ENCODE peak calls at places on chromosomes 13 and 19, in nine cellular contexts. One of them, this sample, is unnamed.

GRCh38 chr19:48393559-48394330 is at the start of gene GRIN2D:
- DNase-seq in uterus: no peak
- DNase-seq in effector memory CD4-positive, alpha-beta T cell: no peak
- DNase-seq in upper lobe of right lung: no peak
- DNase-seq in IMR-90: peak; percentile 33
- DNase-seq in CD8-positive, alpha-beta T cell: no peak
- DNase-seq in heart right ventricle: no peak
- DNase-seq in A673: peak; percentile 72
- DNase-seq in hepatocyte: peak; percentile 64
- DNase-seq in this sample: no peak

GRCh38 chr13:20715340-20715732 is 11.8 kb downstream of the IL17D start:
- DNase-seq in uterus: no peak
- DNase-seq in effector memory CD4-positive, alpha-beta T cell: no peak
- DNase-seq in upper lobe of right lung: no peak
- DNase-seq in IMR-90: no peak
- DNase-seq in CD8-positive, alpha-beta T cell: no peak
- DNase-seq in heart right ventricle: no peak
- DNase-seq in A673: no peak
- DNase-seq in hepatocyte: no peak
- DNase-seq in this sample: no peak

GRCh38 chr19:46761418-46761831 is 15.2 kb upstream of the STRN4 start:
- DNase-seq in uterus: no peak
- DNase-seq in effector memory CD4-positive, alpha-beta T cell: no peak
- DNase-seq in upper lobe of right lung: no peak
- DNase-seq in IMR-90: peak; percentile 79
- DNase-seq in CD8-positive, alpha-beta T cell: no peak
- DNase-seq in heart right ventricle: no peak
- DNase-seq in A673: no peak
- DNase-seq in hepatocyte: no peak
- DNase-seq in this sample: no peak

GRCh38 chr19:3146677-3147100 is 10.9 kb downstream of the GNA15 start:
- DNase-seq in uterus: no peak
- DNase-seq in effector memory CD4-positive, alpha-beta T cell: peak; percentile 52
- DNase-seq in upper lobe of right lung: peak; percentile 78
- DNase-seq in IMR-90: no peak
- DNase-seq in CD8-positive, alpha-beta T cell: peak; percentile 63
- DNase-seq in heart right ventricle: peak; percentile 55
- DNase-seq in A673: no peak
- DNase-seq in hepatocyte: no peak
- DNase-seq in this sample: no peak

GRCh38 chr19:54952591-54953344 is 5.4 kb upstream of the NLRP7 start:
- DNase-seq in uterus: no peak
- DNase-seq in effector memory CD4-positive, alpha-beta T cell: no peak
- DNase-seq in upper lobe of right lung: peak; percentile 77
- DNase-seq in IMR-90: no peak
- DNase-seq in CD8-positive, alpha-beta T cell: no peak
- DNase-seq in heart right ventricle: no peak
- DNase-seq in A673: no peak
- DNase-seq in hepatocyte: no peak
- DNase-seq in this sample: no peak

GRCh38 chr19:11964858-11965645 is at the start of gene ZNF763:
- DNase-seq in uterus: peak; percentile 93
- DNase-seq in effector memory CD4-positive, alpha-beta T cell: peak; percentile 78
- DNase-seq in upper lobe of right lung: peak; percentile 97
- DNase-seq in IMR-90: peak; percentile 75
- DNase-seq in CD8-positive, alpha-beta T cell: peak; percentile 85
- DNase-seq in heart right ventricle: peak; percentile 92
- DNase-seq in A673: peak; percentile 86
- DNase-seq in hepatocyte: peak; percentile 96
- DNase-seq in this sample: peak; percentile 82

GRCh38 chr13:100131863-100132574 is 43.1 kb downstream of the PCCA start:
- DNase-seq in uterus: no peak
- DNase-seq in effector memory CD4-positive, alpha-beta T cell: no peak
- DNase-seq in upper lobe of right lung: no peak
- DNase-seq in IMR-90: peak; percentile 96
- DNase-seq in CD8-positive, alpha-beta T cell: no peak
- DNase-seq in heart right ventricle: no peak
- DNase-seq in A673: peak; percentile 96
- DNase-seq in hepatocyte: peak; percentile 8
- DNase-seq in this sample: no peak

GRCh38 chr13:27969073-27969865 is at the start of gene CDX2:
- DNase-seq in uterus: no peak
- DNase-seq in effector memory CD4-positive, alpha-beta T cell: no peak
- DNase-seq in upper lobe of right lung: no peak
- DNase-seq in IMR-90: no peak
- DNase-seq in CD8-positive, alpha-beta T cell: no peak
- DNase-seq in heart right ventricle: no peak
- DNase-seq in A673: no peak
- DNase-seq in hepatocyte: peak; percentile 86
- DNase-seq in this sample: no peak

GRCh38 chr13:93450226-93450625 is 223.6 kb downstream of the GPC6 start:
- DNase-seq in uterus: no peak
- DNase-seq in effector memory CD4-positive, alpha-beta T cell: no peak
- DNase-seq in upper lobe of right lung: no peak
- DNase-seq in IMR-90: peak; percentile 73
- DNase-seq in CD8-positive, alpha-beta T cell: no peak
- DNase-seq in heart right ventricle: no peak
- DNase-seq in A673: peak; percentile 69
- DNase-seq in hepatocyte: no peak
- DNase-seq in this sample: no peak

GRCh38 chr13:37192986-37193385 is 87.5 kb upstream of the CSNK1A1L start:
- DNase-seq in uterus: no peak
- DNase-seq in effector memory CD4-positive, alpha-beta T cell: no peak
- DNase-seq in upper lobe of right lung: no peak
- DNase-seq in IMR-90: peak; percentile 9
- DNase-seq in CD8-positive, alpha-beta T cell: no peak
- DNase-seq in heart right ventricle: no peak
- DNase-seq in A673: peak; percentile 63
- DNase-seq in hepatocyte: no peak
- DNase-seq in this sample: no peak

GRCh38 chr19:56707821-56708220 is 36.3 kb upstream of the ZNF835 start:
- DNase-seq in uterus: no peak
- DNase-seq in effector memory CD4-positive, alpha-beta T cell: no peak
- DNase-seq in upper lobe of right lung: no peak
- DNase-seq in IMR-90: no peak
- DNase-seq in CD8-positive, alpha-beta T cell: no peak
- DNase-seq in heart right ventricle: no peak
- DNase-seq in A673: no peak
- DNase-seq in hepatocyte: no peak
- DNase-seq in this sample: no peak

GRCh38 chr13:108597943-108598342 is 31.5 kb upstream of the MYO16 start:
- DNase-seq in uterus: no peak
- DNase-seq in effector memory CD4-positive, alpha-beta T cell: no peak
- DNase-seq in upper lobe of right lung: no peak
- DNase-seq in IMR-90: no peak
- DNase-seq in CD8-positive, alpha-beta T cell: no peak
- DNase-seq in heart right ventricle: no peak
- DNase-seq in A673: no peak
- DNase-seq in hepatocyte: no peak
- DNase-seq in this sample: no peak

GRCh38 chr13:113113846-113114271 is 8.3 kb downstream of the F7 start:
- DNase-seq in uterus: peak; percentile 7
- DNase-seq in effector memory CD4-positive, alpha-beta T cell: no peak
- DNase-seq in upper lobe of right lung: peak; percentile 46
- DNase-seq in IMR-90: no peak
- DNase-seq in CD8-positive, alpha-beta T cell: no peak
- DNase-seq in heart right ventricle: no peak
- DNase-seq in A673: no peak
- DNase-seq in hepatocyte: no peak
- DNase-seq in this sample: no peak

GRCh38 chr19:41945135-41945766 is 13.9 kb downstream of the RABAC1 start:
- DNase-seq in uterus: no peak
- DNase-seq in effector memory CD4-positive, alpha-beta T cell: peak; percentile 90
- DNase-seq in upper lobe of right lung: no peak
- DNase-seq in IMR-90: no peak
- DNase-seq in CD8-positive, alpha-beta T cell: peak; percentile 80
- DNase-seq in heart right ventricle: no peak
- DNase-seq in A673: no peak
- DNase-seq in hepatocyte: no peak
- DNase-seq in this sample: no peak

GRCh38 chr13:72774019-72774418 is 7.7 kb downstream of the DIS3 start:
- DNase-seq in uterus: no peak
- DNase-seq in effector memory CD4-positive, alpha-beta T cell: no peak
- DNase-seq in upper lobe of right lung: no peak
- DNase-seq in IMR-90: no peak
- DNase-seq in CD8-positive, alpha-beta T cell: no peak
- DNase-seq in heart right ventricle: no peak
- DNase-seq in A673: no peak
- DNase-seq in hepatocyte: no peak
- DNase-seq in this sample: no peak

DNA sequence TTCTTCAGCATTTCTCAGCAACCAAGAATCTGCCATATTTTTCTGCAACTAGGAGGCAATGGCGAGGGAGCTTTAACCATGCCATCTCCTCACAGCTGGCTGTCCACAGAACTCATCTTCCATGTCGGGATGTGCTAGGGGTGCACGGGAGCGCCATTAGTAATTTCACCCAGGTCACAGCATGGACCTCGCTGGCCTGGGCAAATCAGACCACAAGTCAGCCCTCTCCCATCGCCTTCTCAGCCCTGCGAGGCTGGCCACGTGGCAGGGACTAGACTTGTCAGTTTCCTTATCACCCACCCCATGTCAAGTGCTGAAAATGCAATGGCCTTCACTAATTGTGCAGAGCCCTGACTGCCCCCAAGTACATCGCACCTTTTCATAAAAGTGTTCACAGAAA is 15.7 kb downstream of the COL4A1 start:
- DNase-seq in uterus: no peak
- DNase-seq in effector memory CD4-positive, alpha-beta T cell: no peak
- DNase-seq in upper lobe of right lung: no peak
- DNase-seq in IMR-90: no peak
- DNase-seq in CD8-positive, alpha-beta T cell: no peak
- DNase-seq in heart right ventricle: no peak
- DNase-seq in A673: no peak
- DNase-seq in hepatocyte: no peak
- DNase-seq in this sample: no peak
- H3K4me1 ChIP-seq in uterus: peaks cover under 1% of the 10 kb centered on the region
- H3K4me1 ChIP-seq in effector memory CD4-positive, alpha-beta T cell: no peaks in the 10 kb centered on the region
- H3K4me1 ChIP-seq in upper lobe of right lung: peaks cover 18% of the 10 kb centered on the region
- H3K4me1 ChIP-seq in IMR-90: peaks cover 7% of the 10 kb centered on the region
- H3K4me1 ChIP-seq in CD8-positive, alpha-beta T cell: no peaks in the 10 kb centered on the region
- H3K4me1 ChIP-seq in heart right ventricle: peaks cover 26% of the 10 kb centered on the region
- H3K4me1 ChIP-seq in A673: no peaks in the 10 kb centered on the region
- H3K4me1 ChIP-seq in hepatocyte: no peaks in the 10 kb centered on the region
- H3K4me1 ChIP-seq in this sample: peaks cover 19% of the 10 kb centered on the region

GRCh38 chr19:45423033-45423588 is 606 bp downstream of the ERCC1 start:
- DNase-seq in uterus: peak; percentile 96
- DNase-seq in effector memory CD4-positive, alpha-beta T cell: no peak
- DNase-seq in upper lobe of right lung: no peak
- DNase-seq in IMR-90: no peak
- DNase-seq in CD8-positive, alpha-beta T cell: peak; percentile 69
- DNase-seq in heart right ventricle: no peak
- DNase-seq in A673: no peak
- DNase-seq in hepatocyte: no peak
- DNase-seq in this sample: no peak

GRCh38 chr19:45424191-45425058 is 708 bp upstream of the ERCC1 start:
- DNase-seq in uterus: peak; percentile 75
- DNase-seq in effector memory CD4-positive, alpha-beta T cell: no peak
- DNase-seq in upper lobe of right lung: peak; percentile 82
- DNase-seq in IMR-90: peak; percentile 98
- DNase-seq in CD8-positive, alpha-beta T cell: no peak
- DNase-seq in heart right ventricle: peak; percentile 67
- DNase-seq in A673: peak; percentile 94
- DNase-seq in hepatocyte: peak; percentile 87
- DNase-seq in this sample: peak; percentile 72

GRCh38 chr19:45423589-45424190 is at the start of gene ERCC1:
- DNase-seq in uterus: no peak
- DNase-seq in effector memory CD4-positive, alpha-beta T cell: peak; percentile 74
- DNase-seq in upper lobe of right lung: peak; percentile 99
- DNase-seq in IMR-90: peak; percentile 94
- DNase-seq in CD8-positive, alpha-beta T cell: peak; percentile 38
- DNase-seq in heart right ventricle: peak; percentile 94
- DNase-seq in A673: peak; percentile 97
- DNase-seq in hepatocyte: peak; percentile 98
- DNase-seq in this sample: peak; percentile 89

GRCh38 chr19:45428385-45429231 is 4.9 kb upstream of the ERCC1 start:
- DNase-seq in uterus: peak; percentile 52
- DNase-seq in effector memory CD4-positive, alpha-beta T cell: no peak
- DNase-seq in upper lobe of right lung: no peak
- DNase-seq in IMR-90: peak; percentile 59
- DNase-seq in CD8-positive, alpha-beta T cell: no peak
- DNase-seq in heart right ventricle: peak; percentile 79
- DNase-seq in A673: peak; percentile 63
- DNase-seq in hepatocyte: peak; percentile 81
- DNase-seq in this sample: no peak
- H3K27ac ChIP-seq in uterus: peak overlapping the region; percentile 95
- H3K27ac ChIP-seq in effector memory CD4-positive, alpha-beta T cell: no peak overlapping the region
- H3K27ac ChIP-seq in upper lobe of right lung: peak overlapping the region; percentile 42
- H3K27ac ChIP-seq in IMR-90: peak overlapping the region; percentile 91
- H3K27ac ChIP-seq in CD8-positive, alpha-beta T cell: no peak overlapping the region
- H3K27ac ChIP-seq in heart right ventricle: peak overlapping the region; percentile 84
- H3K27ac ChIP-seq in A673: peak overlapping the region; percentile 85
- H3K27ac ChIP-seq in hepatocyte: peak overlapping the region; percentile 81
- H3K27ac ChIP-seq in this sample: peak overlapping the region; percentile 100

GRCh38 chr19:36330226-36330625 is 48.8 kb downstream of the ZFP14 start:
- DNase-seq in uterus: no peak
- DNase-seq in effector memory CD4-positive, alpha-beta T cell: no peak
- DNase-seq in upper lobe of right lung: no peak
- DNase-seq in IMR-90: no peak
- DNase-seq in CD8-positive, alpha-beta T cell: no peak
- DNase-seq in heart right ventricle: no peak
- DNase-seq in A673: no peak
- DNase-seq in hepatocyte: no peak
- DNase-seq in this sample: no peak
- H3K4me1 ChIP-seq in uterus: no peaks in the 10 kb centered on the region
- H3K4me1 ChIP-seq in effector memory CD4-positive, alpha-beta T cell: peaks cover 3% of the 10 kb centered on the region
- H3K4me1 ChIP-seq in upper lobe of right lung: no peaks in the 10 kb centered on the region
- H3K4me1 ChIP-seq in IMR-90: no peaks in the 10 kb centered on the region
- H3K4me1 ChIP-seq in CD8-positive, alpha-beta T cell: no peaks in the 10 kb centered on the region
- H3K4me1 ChIP-seq in heart right ventricle: no peaks in the 10 kb centered on the region
- H3K4me1 ChIP-seq in A673: no peaks in the 10 kb centered on the region
- H3K4me1 ChIP-seq in hepatocyte: peaks cover 4% of the 10 kb centered on the region
- H3K4me1 ChIP-seq in this sample: peaks cover 3% of the 10 kb centered on the region

GRCh38 chr19:38661166-38661565 is 13.7 kb downstream of the ACTN4 start:
- DNase-seq in uterus: no peak
- DNase-seq in effector memory CD4-positive, alpha-beta T cell: no peak
- DNase-seq in upper lobe of right lung: no peak
- DNase-seq in IMR-90: no peak
- DNase-seq in CD8-positive, alpha-beta T cell: no peak
- DNase-seq in heart right ventricle: no peak
- DNase-seq in A673: no peak
- DNase-seq in hepatocyte: no peak
- DNase-seq in this sample: no peak

GRCh38 chr19:38657633-38658222 is 10.3 kb downstream of the ACTN4 start:
- DNase-seq in uterus: no peak
- DNase-seq in effector memory CD4-positive, alpha-beta T cell: no peak
- DNase-seq in upper lobe of right lung: no peak
- DNase-seq in IMR-90: peak; percentile 89
- DNase-seq in CD8-positive, alpha-beta T cell: no peak
- DNase-seq in heart right ventricle: no peak
- DNase-seq in A673: no peak
- DNase-seq in hepatocyte: peak; percentile 51
- DNase-seq in this sample: no peak

GRCh38 chr19:38656171-38656981 is 8.9 kb downstream of the ACTN4 start:
- DNase-seq in uterus: no peak
- DNase-seq in effector memory CD4-positive, alpha-beta T cell: peak; percentile 30
- DNase-seq in upper lobe of right lung: no peak
- DNase-seq in IMR-90: peak; percentile 63
- DNase-seq in CD8-positive, alpha-beta T cell: no peak
- DNase-seq in heart right ventricle: no peak
- DNase-seq in A673: peak; percentile 74
- DNase-seq in hepatocyte: no peak
- DNase-seq in this sample: no peak

GRCh38 chr19:38660724-38661123 is 13.3 kb downstream of the ACTN4 start:
- DNase-seq in uterus: no peak
- DNase-seq in effector memory CD4-positive, alpha-beta T cell: no peak
- DNase-seq in upper lobe of right lung: no peak
- DNase-seq in IMR-90: no peak
- DNase-seq in CD8-positive, alpha-beta T cell: no peak
- DNase-seq in heart right ventricle: no peak
- DNase-seq in A673: no peak
- DNase-seq in hepatocyte: no peak
- DNase-seq in this sample: no peak

GRCh38 chr19:38658462-38659306 is 11.2 kb downstream of the ACTN4 start:
- DNase-seq in uterus: peak; percentile 81
- DNase-seq in effector memory CD4-positive, alpha-beta T cell: no peak
- DNase-seq in upper lobe of right lung: no peak
- DNase-seq in IMR-90: peak; percentile 100
- DNase-seq in CD8-positive, alpha-beta T cell: no peak
- DNase-seq in heart right ventricle: no peak
- DNase-seq in A673: peak; percentile 70
- DNase-seq in hepatocyte: peak; percentile 92
- DNase-seq in this sample: no peak
- H3K27ac ChIP-seq in uterus: peak overlapping the region; percentile 98
- H3K27ac ChIP-seq in effector memory CD4-positive, alpha-beta T cell: no peak overlapping the region
- H3K27ac ChIP-seq in upper lobe of right lung: peak overlapping the region; percentile 90
- H3K27ac ChIP-seq in IMR-90: peak overlapping the region; percentile 97
- H3K27ac ChIP-seq in CD8-positive, alpha-beta T cell: no peak overlapping the region
- H3K27ac ChIP-seq in heart right ventricle: peak overlapping the region; percentile 91
- H3K27ac ChIP-seq in A673: peak overlapping the region; percentile 70
- H3K27ac ChIP-seq in hepatocyte: peak overlapping the region; percentile 85
- H3K27ac ChIP-seq in this sample: peak overlapping the region; percentile 99